ENCODE peak calls at places on chromosomes 7 and 10, in six cellular contexts. S is fibroblast of villous mesenchyme, H is heart left ventricle, X is natural killer cell, M is IMR-90, K is mesothelial cell of epicardium. B is an unnamed sample.

GRCh38 chr10:97031459-97031858 is 154.3 kb downstream of the SLIT1 start:
- DNase-seq in K (no peak), X (no peak), M (no peak), H (no peak), S (no peak), B (no peak)

GRCh38 chr10:132536241-132536963 is 1.2 kb upstream of the INPP5A start:
- DNase-seq in K (no peak), H (no peak), X (no peak), S (no peak), M (no peak), B (peak)

GRCh38 chr10:64156131-64156530 is 634.9 kb downstream of the REEP3 start:
- DNase-seq in H (no peak), S (no peak), M (no peak), K (no peak), X (no peak), B (no peak)

GRCh38 chr7:5045558-5046396 is at the start of gene RBAK:
- DNase-seq in X (peak), M (peak), K (peak), H (peak), S (peak), B (peak)

GRCh38 chr7:80942261-80943041 is 23.6 kb upstream of the SEMA3C start:
- DNase-seq in M (peak), X (no peak), S (peak), H (peak), K (no peak), B (no peak)

GRCh38 chr7:90387470-90388240 is 15.6 kb upstream of the CLDN12 start:
- DNase-seq in X (no peak), S (no peak), M (peak), H (no peak), K (no peak), B (no peak)

GRCh38 chr7:33982425-33982786 is 77.1 kb downstream of the BMPER start:
- DNase-seq in X (no peak), K (no peak), H (no peak), M (peak), S (peak), B (no peak)

GRCh38 chr10:28326516-28327493 is 23.9 kb upstream of the MPP7 start:
- DNase-seq in H (peak), X (no peak), K (no peak), M (peak), S (peak), B (no peak)

GRCh38 chr10:71351628-71352319 is 32.7 kb downstream of the SLC29A3 start:
- DNase-seq in S (no peak), M (no peak), K (no peak), H (peak), X (no peak), B (no peak)

GRCh38 chr7:12069757-12070156 is 141.3 kb upstream of the TMEM106B start:
- DNase-seq in H (no peak), X (no peak), M (no peak), K (no peak), S (no peak), B (no peak)
- TF ChIP-seq CTCF in H (no peak), X (no peak), M (no peak), K (no peak), S (peak), B (no peak)

GRCh38 chr10:17256026-17256425 is 28.0 kb downstream of the VIM start:
- DNase-seq in X (no peak), M (no peak), K (no peak), H (no peak), S (peak), B (no peak)

GRCh38 chr10:17262502-17262901 is 34.5 kb downstream of the VIM start:
- DNase-seq in M (no peak), S (no peak), X (no peak), K (no peak), H (no peak), B (no peak)

GRCh38 chr10:17256627-17257026 is 28.6 kb downstream of the VIM start:
- DNase-seq in H (no peak), K (no peak), M (no peak), S (peak), X (no peak), B (no peak)

GRCh38 chr10:17255512-17255911 is 27.5 kb downstream of the VIM start:
- DNase-seq in X (no peak), K (no peak), S (no peak), H (no peak), M (no peak), B (no peak)

GRCh38 chr10:17257466-17258321 is 29.7 kb downstream of the VIM start:
- DNase-seq in M (peak), H (no peak), K (peak), S (peak), X (peak), B (no peak)
- TF ChIP-seq CTCF in M (peak), H (peak), K (peak), S (peak), X (peak), B (peak)

GRCh38 chr7:158444501-158445420 is 142.9 kb downstream of the PTPRN2 start:
- DNase-seq in S (no peak), X (no peak), M (no peak), K (no peak), H (no peak), B (no peak)

GRCh38 chr7:158439035-158439434 is 148.6 kb downstream of the PTPRN2 start:
- DNase-seq in H (no peak), X (no peak), K (no peak), M (no peak), S (no peak), B (no peak)

GRCh38 chr7:158443014-158443687 is 144.5 kb downstream of the PTPRN2 start:
- DNase-seq in K (no peak), S (no peak), M (no peak), H (no peak), X (no peak), B (no peak)

GRCh38 chr7:158443688-158444483 is 143.7 kb downstream of the PTPRN2 start:
- DNase-seq in M (no peak), H (no peak), S (no peak), K (no peak), X (no peak), B (no peak)

DNA sequence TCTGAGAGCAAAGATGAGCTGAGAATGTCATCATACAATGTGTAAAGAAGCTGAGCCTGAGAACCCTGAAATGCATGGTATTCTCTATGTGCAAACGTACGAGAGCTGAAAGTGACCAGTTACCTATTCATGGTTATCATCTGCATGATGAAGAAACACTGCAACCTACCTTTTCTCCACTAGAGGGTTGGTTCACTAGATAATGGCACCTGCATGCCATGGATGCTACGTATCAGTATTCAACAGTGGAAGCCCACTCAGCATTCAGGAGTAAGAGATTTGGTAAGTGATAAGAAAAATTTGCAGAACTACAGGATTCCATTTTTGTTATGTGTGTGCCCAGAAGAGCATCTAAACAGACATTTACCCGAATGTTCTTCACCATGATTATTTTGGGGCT is 145.4 kb downstream of the PTPRN2 start:
- DNase-seq in H (no peak), M (no peak), S (no peak), K (no peak), X (no peak), B (no peak)
- TF ChIP-seq CTCF in H (no peak), M (no peak), S (no peak), K (peak), X (no peak), B (no peak)

DNA sequence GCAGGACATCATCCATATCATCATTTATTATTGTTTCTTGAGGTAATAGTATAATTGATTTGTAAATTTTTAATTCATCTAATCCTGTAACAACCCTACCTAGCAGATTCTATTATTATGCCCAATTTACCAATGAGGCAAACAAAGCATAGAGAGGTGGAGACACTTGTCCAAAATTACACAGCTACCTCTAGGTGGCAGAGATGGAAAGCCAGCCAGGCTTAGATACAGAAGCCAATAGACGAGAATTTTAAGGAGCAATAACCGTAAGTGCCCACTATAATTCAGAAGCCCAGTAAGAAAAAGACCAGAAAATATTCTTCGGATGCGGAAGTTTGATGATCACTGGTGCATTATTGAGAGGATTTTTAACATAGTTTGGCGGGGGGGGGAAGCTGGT is 54.0 kb downstream of the ANK3 start:
- DNase-seq in M (no peak), S (no peak), X (no peak), K (no peak), H (no peak), B (no peak)
- TF ChIP-seq CTCF in M (no peak), S (peak), X (no peak), K (no peak), H (no peak), B (no peak)

GRCh38 chr10:55500931-55501559 is 700.0 kb upstream of the PCDH15 start:
- DNase-seq in X (no peak), H (no peak), M (no peak), K (no peak), S (no peak), B (no peak)
- TF ChIP-seq CTCF in X (no peak), H (peak), M (no peak), K (no peak), S (peak), B (no peak)